ENCODE peak calls at places on chromosomes 6 and 20, in four cellular contexts. Z is breast epithelium, M is cardiac fibroblast, C is SK-N-SH. K is an unnamed sample.

GRCh38 chr6:106113256-106113954 is 27.3 kb downstream of the PRDM1 start:
- DNase-seq in Z (no peak), M (peak; percentile 23), C (no peak), K (no peak)

GRCh38 chr6:18703546-18703945 is 316.4 kb downstream of the RNF144B start:
- DNase-seq in Z (no peak), M (no peak), C (no peak), K (no peak)

GRCh38 chr20:48679603-48680002 is 148.2 kb downstream of the PREX1 start:
- DNase-seq in Z (no peak), M (no peak), C (no peak), K (no peak)

GRCh38 chr6:84442241-84442640 is 214.8 kb upstream of the CEP162 start:
- DNase-seq in Z (no peak), M (no peak), C (no peak), K (no peak)

GRCh38 chr6:156795825-156796224 is 18.6 kb downstream of the ARID1B start:
- DNase-seq in Z (no peak), M (peak; percentile 34), C (peak; percentile 71), K (no peak)

GRCh38 chr6:169227116-169227515 is 26.5 kb downstream of the THBS2 start:
- DNase-seq in Z (no peak), M (no peak), C (no peak), K (no peak)

GRCh38 chr6:134908906-134909516 is 40.9 kb downstream of the ALDH8A1 start:
- DNase-seq in Z (no peak), M (peak; percentile 98), C (no peak), K (peak; percentile 96)

GRCh38 chr20:32787168-32787567 is 25.0 kb downstream of the DNMT3B start:
- DNase-seq in Z (no peak), M (no peak), C (no peak), K (no peak)

GRCh38 chr6:167569041-167569805 is 244.3 kb downstream of the TTLL2 start:
- DNase-seq in Z (peak; percentile 27), M (no peak), C (no peak), K (no peak)

GRCh38 chr6:148401581-148401980 is 58.9 kb downstream of the SASH1 start:
- DNase-seq in Z (no peak), M (no peak), C (no peak), K (no peak)

GRCh38 chr20:46063652-46064054 is 26.1 kb downstream of the NCOA5 start:
- DNase-seq in Z (no peak), M (no peak), C (no peak), K (no peak)

GRCh38 chr20:2874456-2874855 is 1.2 kb downstream of the PTPRA start:
- DNase-seq in Z (no peak), M (peak; percentile 26), C (no peak), K (peak; percentile 25)

GRCh38 chr6:11429577-11429976 is 108.0 kb upstream of the TMEM170B start:
- DNase-seq in Z (no peak), M (no peak), C (no peak), K (peak; percentile 88)

GRCh38 chr6:85396159-85396808 is 53.6 kb upstream of the NT5E start:
- DNase-seq in Z (no peak), M (no peak), C (no peak), K (no peak)

GRCh38 chr20:31943052-31943471 is 8.8 kb downstream of the PDRG1 start:
- DNase-seq in Z (peak; percentile 72), M (no peak), C (no peak), K (no peak)

GRCh38 chr6:52726741-52727535 is 36.3 kb downstream of the GSTA2 start:
- DNase-seq in Z (no peak), M (no peak), C (no peak), K (no peak)

GRCh38 chr6:108874470-108875160 is 26.4 kb downstream of the ARMC2 start:
- DNase-seq in Z (no peak), M (peak; percentile 87), C (no peak), K (peak; percentile 86)

GRCh38 chr6:2862712-2863174 is 21.1 kb upstream of the SERPINB1 start:
- DNase-seq in Z (no peak), M (no peak), C (no peak), K (no peak)

GRCh38 chr20:1809611-1810510 is 85.3 kb upstream of the SIRPA start:
- DNase-seq in Z (no peak), M (peak; percentile 73), C (no peak), K (no peak)

GRCh38 chr20:56433880-56434255 is 21.8 kb downstream of the CASS4 start:
- DNase-seq in Z (no peak), M (peak; percentile 76), C (no peak), K (peak; percentile 91)

GRCh38 chr6:73264446-73264845 is 1.4 kb upstream of the KHDC1 start:
- DNase-seq in Z (no peak), M (no peak), C (no peak), K (no peak)

GRCh38 chr20:36154696-36155628 is at the start of gene EPB41L1:
- DNase-seq in Z (no peak), M (no peak), C (peak; percentile 73), K (peak; percentile 19)

GRCh38 chr6:5411414-5411813 is 150.1 kb downstream of the FARS2 start:
- DNase-seq in Z (no peak), M (no peak), C (no peak), K (no peak)

GRCh38 chr6:21971540-21971939 is 325.3 kb downstream of the PRL start:
- DNase-seq in Z (no peak), M (no peak), C (no peak), K (peak; percentile 46)

GRCh38 chr20:60481051-60481741 is 523.0 kb downstream of the CDH26 start:
- DNase-seq in Z (no peak), M (no peak), C (no peak), K (no peak)

GRCh38 chr6:141682391-141682790 is 450.3 kb upstream of the GJE1 start:
- DNase-seq in Z (no peak), M (no peak), C (no peak), K (no peak)

GRCh38 chr6:36912583-36912982 is 26.8 kb downstream of the C6orf89 start:
- DNase-seq in Z (no peak), M (peak; percentile 73), C (no peak), K (peak; percentile 94)

GRCh38 chr6:16762547-16763477 is 1.6 kb upstream of the ATXN1 start:
- DNase-seq in Z (peak; percentile 77), M (peak; percentile 97), C (peak; percentile 61), K (peak; percentile 87)

GRCh38 chr20:32762754-32763201 is 593 bp downstream of the DNMT3B start:
- DNase-seq in Z (no peak), M (no peak), C (peak; percentile 78), K (no peak)

GRCh38 chr6:1832844-1833787 is 223.4 kb downstream of the FOXC1 start:
- DNase-seq in Z (no peak), M (peak; percentile 46), C (peak; percentile 61), K (peak; percentile 48)

GRCh38 chr6:31878761-31879542 is at the start of gene SLC44A4:
- DNase-seq in Z (no peak), M (no peak), C (no peak), K (no peak)
- H3K4me3 ChIP-seq in Z (peak within 1 kb of the TSS; percentile 48), M (no peak within 1 kb of the TSS), C (no peak within 1 kb of the TSS), K (no peak within 1 kb of the TSS)

GRCh38 chr6:124885171-124885570 is 77.1 kb upstream of the RNF217 start:
- DNase-seq in Z (no peak), M (peak; percentile 11), C (no peak), K (peak; percentile 28)

GRCh38 chr6:124882580-124883393 is 79.5 kb upstream of the RNF217 start:
- DNase-seq in Z (no peak), M (peak; percentile 88), C (no peak), K (peak; percentile 66)

GRCh38 chr6:124879992-124880355 is 82.3 kb upstream of the RNF217 start:
- DNase-seq in Z (no peak), M (no peak), C (no peak), K (no peak)

GRCh38 chr6:124879110-124879991 is 82.9 kb upstream of the RNF217 start:
- DNase-seq in Z (no peak), M (no peak), C (no peak), K (no peak)

DNA sequence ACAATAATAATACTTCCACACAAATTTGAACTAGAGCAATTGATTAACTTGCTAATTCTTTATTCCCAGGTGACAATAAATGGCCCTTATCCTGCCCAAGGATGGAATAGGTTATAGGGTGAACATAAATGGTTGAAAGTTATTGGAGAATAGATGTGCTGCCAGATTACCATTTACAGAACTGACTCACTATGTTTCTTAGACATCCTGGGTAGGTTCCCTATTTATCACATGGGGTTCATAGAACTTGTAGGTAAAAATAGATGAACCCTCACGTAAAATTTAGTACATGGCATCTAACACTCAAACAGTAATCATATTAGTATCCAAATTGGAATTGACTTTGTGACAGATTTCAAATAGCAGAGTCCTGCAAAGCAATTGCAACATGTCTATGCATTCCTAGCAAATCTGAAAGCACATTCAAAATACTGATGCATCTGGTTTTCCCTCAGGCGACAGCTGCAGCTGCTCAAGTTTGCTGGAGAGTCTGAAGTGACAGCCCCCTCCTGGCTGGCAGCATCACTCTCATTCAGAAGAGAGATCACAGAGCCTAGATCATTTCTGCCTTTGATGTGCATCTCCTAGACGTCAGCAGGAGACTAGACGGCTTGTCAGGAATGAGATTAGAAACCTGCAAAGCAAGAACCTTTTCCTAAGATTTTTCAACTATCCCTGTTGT is 80.2 kb upstream of the RNF217 start:
- DNase-seq in Z (no peak), M (peak; percentile 76), C (no peak), K (peak; percentile 74)
- TF ChIP-seq CTCF in Z (no peak), M (no peak), C (no peak), K (no peak)

GRCh38 chr20:41894255-41894963 is 276.2 kb upstream of the CHD6 start:
- DNase-seq in Z (no peak), M (no peak), C (no peak), K (no peak)

GRCh38 chr20:41892031-41892430 is 273.9 kb upstream of the CHD6 start:
- DNase-seq in Z (no peak), M (no peak), C (no peak), K (no peak)

GRCh38 chr20:41895216-41895615 is 277.0 kb upstream of the CHD6 start:
- DNase-seq in Z (no peak), M (no peak), C (no peak), K (no peak)

GRCh38 chr20:41897708-41898107 is 279.5 kb upstream of the CHD6 start:
- DNase-seq in Z (no peak), M (no peak), C (no peak), K (no peak)

GRCh38 chr20:41895633-41896032 is 277.5 kb upstream of the CHD6 start:
- DNase-seq in Z (no peak), M (no peak), C (no peak), K (no peak)
- H3K4me3 ChIP-seq in Z (no peak overlapping the region), M (no peak overlapping the region), C (no peak overlapping the region), K (no peak overlapping the region)

DNA sequence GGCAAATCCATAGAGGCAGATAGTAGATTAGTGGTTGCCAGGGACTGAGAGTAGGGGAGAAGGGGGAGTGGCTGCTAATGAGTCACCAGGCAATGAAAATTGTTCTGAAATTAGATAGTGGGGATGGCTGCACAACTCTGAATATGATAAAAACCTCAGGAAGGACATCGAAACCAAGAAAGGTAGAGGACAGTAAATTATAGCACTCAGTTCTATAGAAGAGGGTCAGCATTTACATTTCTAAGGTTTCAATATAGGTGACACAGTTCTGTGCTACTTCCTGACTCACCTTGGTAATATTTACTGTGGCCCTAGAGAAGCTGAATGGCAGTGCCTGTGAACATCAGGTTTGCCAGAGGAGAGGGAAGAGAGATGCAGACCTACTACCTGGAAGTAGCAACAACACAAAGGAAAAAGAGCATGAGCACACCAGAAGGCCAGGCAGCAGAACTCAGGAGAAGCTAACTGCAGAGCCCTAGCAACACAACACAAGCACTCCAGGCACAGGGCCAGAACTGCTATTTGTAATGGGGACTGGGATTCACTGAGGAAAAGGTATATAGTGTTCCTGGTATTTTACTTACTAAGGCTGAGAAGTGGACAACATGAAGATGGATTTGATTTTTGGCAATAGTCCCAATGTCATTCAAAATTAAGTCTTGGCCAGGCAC is 75.9 kb downstream of the PLCG1 start:
- DNase-seq in Z (no peak), M (no peak), C (peak; percentile 23), K (peak; percentile 51)
- TF ChIP-seq CTCF in Z (no peak), M (no peak), C (no peak), K (no peak)

GRCh38 chr6:34315780-34316179 is 67.0 kb upstream of the SMIM29 start:
- DNase-seq in Z (no peak), M (no peak), C (no peak), K (no peak)
- H3K4me3 ChIP-seq in Z (no peak overlapping the region), M (no peak overlapping the region), C (no peak overlapping the region), K (no peak overlapping the region)